ENCODE peak calls at places on chromosome 3, in nine cellular contexts. O is germinal center; G is SK-N-DZ; C is mucosa of gallbladder; A is CD4-positive, alpha-beta T cell; Z is activated CD4-positive, alpha-beta T cell treated with anti-CD3 and anti-CD28 coated beads, Interleukin-2, amount 10 ng/mL, durations not matched to agents 7 days and 5 days; D is GM04503; X is Daoy; N is posterior cingulate gyrus. I is an unnamed sample.
A peak's percentile ranks its signal among the peaks of the same experiment; 100 is the strongest.

GRCh38 chr3:188712257-188712924 is 459.4 kb upstream of the TPRG1 start:
- DNase-seq in O (no peak), D (no peak), A (no peak), Z (no peak), N (no peak), X (peak; percentile 59), C (peak; percentile 44), G (no peak), I (no peak)

GRCh38 chr3:150414273-150414672 is 6.2 kb downstream of the TSC22D2 start:
- DNase-seq in C (no peak), D (no peak), X (peak; percentile 46), G (no peak), O (no peak), A (no peak), N (peak; percentile 76), Z (no peak), I (no peak)

GRCh38 chr3:134749174-134749573 is 45.9 kb upstream of the EPHB1 start:
- DNase-seq in A (no peak), O (no peak), X (no peak), C (no peak), N (no peak), G (no peak), D (no peak), Z (no peak), I (no peak)

GRCh38 chr3:185362850-185363661 is at the start of gene MAP3K13:
- DNase-seq in G (peak; percentile 97), D (peak; percentile 58), C (peak; percentile 88), A (no peak), N (peak; percentile 96), Z (peak; percentile 65), X (peak; percentile 91), O (peak; percentile 74), I (peak; percentile 93)

GRCh38 chr3:125990253-125990970 is 21.4 kb downstream of the ROPN1B start:
- DNase-seq in D (no peak), O (peak; percentile 68), N (peak; percentile 96), X (peak; percentile 98), G (peak; percentile 76), A (peak; percentile 49), Z (peak; percentile 82), C (peak; percentile 67), I (peak; percentile 78)

GRCh38 chr3:148992027-148992634 is 791 bp downstream of the GYG1 start:
- DNase-seq in G (peak; percentile 43), O (peak; percentile 33), C (peak; percentile 21), X (peak; percentile 46), N (peak; percentile 87), Z (peak; percentile 19), A (no peak), D (no peak), I (peak; percentile 47)

GRCh38 chr3:42752961-42753360 is 20.1 kb downstream of the CCDC13 start:
- DNase-seq in G (no peak), O (no peak), X (no peak), C (no peak), Z (no peak), A (no peak), N (no peak), D (no peak), I (no peak)

GRCh38 chr3:134769469-134769868 is 25.6 kb upstream of the EPHB1 start:
- DNase-seq in A (no peak), X (no peak), G (no peak), N (no peak), C (peak; percentile 19), Z (no peak), D (no peak), O (no peak), I (no peak)

GRCh38 chr3:119937229-119937628 is 155.3 kb downstream of the NR1I2 start:
- DNase-seq in X (peak; percentile 36), O (no peak), D (no peak), A (no peak), N (no peak), G (no peak), C (no peak), Z (peak; percentile 69), I (peak; percentile 30)

I was measured in body of pancreas.